ENCODE peak calls at places on chromosome 9, in eight cellular contexts. D is fibroblast of mammary gland; Y is body of pancreas; H is retinal pigment epithelial cell; B is CD8-positive, alpha-beta T cell; A is psoas muscle; I is aorta; E is adipocyte. P is an unnamed sample.

GRCh38 chr9:114434878-114435311 is 47.1 kb upstream of the AKNA start:
- DNase-seq in D (peak), Y (peak), H (no peak), B (no peak), A (no peak), I (no peak), E (peak), P (no peak)

GRCh38 chr9:96048116-96048953 is 172.8 kb downstream of the ERCC6L2 start:
- DNase-seq in D (no peak), Y (peak), H (no peak), B (no peak), A (no peak), I (no peak), E (no peak), P (no peak)

GRCh38 chr9:137490532-137491186 is 31.5 kb upstream of the NSMF start:
- DNase-seq in D (no peak), Y (no peak), H (no peak), B (no peak), A (no peak), I (peak), E (no peak), P (no peak)

GRCh38 chr9:123237220-123237619 is 31.2 kb downstream of the STRBP start:
- DNase-seq in D (no peak), Y (no peak), H (no peak), B (no peak), A (no peak), I (no peak), E (no peak), P (no peak)

GRCh38 chr9:17744786-17745185 is 165.9 kb downstream of the SH3GL2 start:
- DNase-seq in D (peak), Y (no peak), H (no peak), B (no peak), A (no peak), I (no peak), E (peak), P (no peak)

GRCh38 chr9:92984976-92985375 is 37.7 kb downstream of the FGD3 start:
- DNase-seq in D (no peak), Y (no peak), H (no peak), B (no peak), A (no peak), I (no peak), E (no peak), P (no peak)

GRCh38 chr9:103139891-103140290 is 144.8 kb downstream of the CYLC2 start:
- DNase-seq in D (no peak), Y (no peak), H (no peak), B (no peak), A (no peak), I (no peak), E (no peak), P (no peak)

GRCh38 chr9:25724424-25724823 is 46.2 kb upstream of the TUSC1 start:
- DNase-seq in D (peak), Y (no peak), H (no peak), B (no peak), A (no peak), I (no peak), E (peak), P (no peak)

GRCh38 chr9:89774971-89775370 is 170.2 kb downstream of the GADD45G start:
- DNase-seq in D (no peak), Y (no peak), H (no peak), B (no peak), A (peak), I (peak), E (no peak), P (no peak)

GRCh38 chr9:137276757-137277328 is 683 bp upstream of the TOR4A start:
- DNase-seq in D (peak), Y (peak), H (no peak), B (no peak), A (peak), I (peak), E (peak), P (peak)

GRCh38 chr9:98523231-98523901 is 185.4 kb downstream of the GABBR2 start:
- DNase-seq in D (peak), Y (no peak), H (no peak), B (no peak), A (no peak), I (no peak), E (no peak), P (no peak)

GRCh38 chr9:131575946-131576853 is 30.9 kb downstream of the PRRT1B start:
- DNase-seq in D (no peak), Y (no peak), H (no peak), B (no peak), A (no peak), I (no peak), E (no peak), P (no peak)

GRCh38 chr9:130365323-130365721 is 79.4 kb upstream of the ASS1 start:
- DNase-seq in D (no peak), Y (no peak), H (no peak), B (no peak), A (no peak), I (no peak), E (no peak), P (no peak)

GRCh38 chr9:127144670-127145458 is 22.4 kb upstream of the ANGPTL2 start:
- DNase-seq in D (no peak), Y (no peak), H (no peak), B (no peak), A (peak), I (no peak), E (no peak), P (no peak)

GRCh38 chr9:127976943-127977871 is 3.6 kb downstream of the EEIG1 start:
- DNase-seq in D (no peak), Y (peak), H (no peak), B (peak), A (peak), I (no peak), E (no peak), P (no peak)

GRCh38 chr9:111866976-111867375 is 29.6 kb upstream of the UGCG start:
- DNase-seq in D (peak), Y (no peak), H (peak), B (no peak), A (no peak), I (no peak), E (peak), P (no peak)

GRCh38 chr9:536597-537511 is 304.6 kb upstream of the DMRT1 start:
- DNase-seq in D (no peak), Y (no peak), H (no peak), B (no peak), A (no peak), I (no peak), E (no peak), P (no peak)

GRCh38 chr9:34547960-34548603 is 25.3 kb upstream of the ENHO start:
- DNase-seq in D (peak), Y (peak), H (no peak), B (no peak), A (peak), I (peak), E (peak), P (peak)

GRCh38 chr9:14072850-14073249 is 241.1 kb downstream of the NFIB start:
- DNase-seq in D (no peak), Y (no peak), H (no peak), B (no peak), A (no peak), I (no peak), E (no peak), P (no peak)

GRCh38 chr9:109463924-109464625 is 34.0 kb downstream of the PTPN3 start:
- DNase-seq in D (peak), Y (no peak), H (no peak), B (no peak), A (no peak), I (no peak), E (no peak), P (no peak)

GRCh38 chr9:10612649-10613398 is at the start of gene PTPRD:
- DNase-seq in D (peak), Y (peak), H (peak), B (peak), A (peak), I (peak), E (peak), P (no peak)

GRCh38 chr9:8850916-8851315 is 1051.3 kb upstream of the DMAC1 start:
- DNase-seq in D (no peak), Y (no peak), H (no peak), B (no peak), A (no peak), I (no peak), E (no peak), P (no peak)

GRCh38 chr9:6605202-6605601 is 40.3 kb downstream of the GLDC start:
- DNase-seq in D (no peak), Y (no peak), H (no peak), B (no peak), A (no peak), I (no peak), E (no peak), P (no peak)

GRCh38 chr9:108779506-108779905 is 76.3 kb downstream of the ACTL7B start:
- DNase-seq in D (no peak), Y (no peak), H (no peak), B (no peak), A (no peak), I (no peak), E (no peak), P (no peak)

GRCh38 chr9:19471737-19472648 is 63.2 kb downstream of the ACER2 start:
- DNase-seq in D (peak), Y (peak), H (no peak), B (peak), A (peak), I (peak), E (peak), P (peak)

GRCh38 chr9:98944130-98945074 is 695 bp downstream of the COL15A1 start:
- DNase-seq in D (no peak), Y (peak), H (no peak), B (no peak), A (no peak), I (peak), E (peak), P (no peak)

GRCh38 chr9:15189491-15189890 is 117.5 kb downstream of the TTC39B start:
- DNase-seq in D (no peak), Y (no peak), H (no peak), B (no peak), A (no peak), I (no peak), E (no peak), P (no peak)

GRCh38 chr9:85914108-85914507 is 26.8 kb upstream of the NAA35 start:
- DNase-seq in D (no peak), Y (no peak), H (no peak), B (no peak), A (no peak), I (no peak), E (no peak), P (no peak)

GRCh38 chr9:22079873-22080341 is 70.8 kb upstream of the CDKN2B start:
- DNase-seq in D (peak), Y (no peak), H (no peak), B (peak), A (no peak), I (no peak), E (peak), P (peak)

GRCh38 chr9:116124472-116125040 is 29.0 kb upstream of the PAPPA start:
- DNase-seq in D (peak), Y (no peak), H (no peak), B (no peak), A (no peak), I (no peak), E (peak), P (no peak)

GRCh38 chr9:83521017-83521810 is 17.0 kb downstream of the FRMD3 start:
- DNase-seq in D (no peak), Y (no peak), H (no peak), B (no peak), A (no peak), I (no peak), E (no peak), P (no peak)

GRCh38 chr9:93905473-93906133 is 49.6 kb downstream of the BARX1 start:
- DNase-seq in D (no peak), Y (peak), H (no peak), B (no peak), A (peak), I (peak), E (no peak), P (peak)

GRCh38 chr9:112752334-112753110 is 2.0 kb downstream of the SNX30 start:
- DNase-seq in D (no peak), Y (no peak), H (peak), B (no peak), A (no peak), I (no peak), E (no peak), P (no peak)

GRCh38 chr9:32345243-32345642 is 39.2 kb upstream of the ACO1 start:
- DNase-seq in D (no peak), Y (no peak), H (no peak), B (no peak), A (no peak), I (no peak), E (no peak), P (no peak)

GRCh38 chr9:135960328-135961276 is 571 bp downstream of the UBAC1 start:
- DNase-seq in D (peak), Y (peak), H (no peak), B (peak), A (no peak), I (no peak), E (peak), P (no peak)
- H3K4me3 ChIP-seq in D (peak), Y (peak), H (peak), B (peak), A (peak), I (peak), E (peak), P (peak)

GRCh38 chr9:133088146-133088750 is 26.5 kb downstream of the CEL start:
- DNase-seq in D (no peak), Y (peak), H (no peak), B (no peak), A (no peak), I (no peak), E (no peak), P (no peak)
- H3K4me3 ChIP-seq in D (no peak), Y (no peak), H (no peak), B (no peak), A (no peak), I (no peak), E (no peak), P (no peak)

DNA sequence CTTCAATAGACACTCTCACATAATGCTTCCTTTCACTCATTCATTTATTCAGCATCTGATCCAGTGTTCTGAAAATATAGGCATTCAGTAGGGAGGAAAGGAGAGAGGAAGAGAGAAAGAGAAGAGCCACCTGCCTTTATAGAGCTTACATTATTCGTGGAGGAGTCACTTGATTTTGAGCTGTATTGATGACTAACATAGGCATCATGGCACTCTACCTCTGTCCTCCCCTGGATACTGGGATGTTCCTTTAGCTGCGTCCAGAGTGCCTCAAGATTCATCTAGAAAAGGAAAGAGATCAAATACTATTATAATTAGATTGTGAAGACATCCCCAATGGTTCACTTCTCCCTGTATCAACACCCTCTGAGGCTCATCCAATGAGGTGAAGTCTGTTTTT is 345.1 kb downstream of the SPATA31D1 start:
- DNase-seq in D (peak), Y (no peak), H (no peak), B (no peak), A (no peak), I (no peak), E (no peak), P (no peak)
- H3K4me3 ChIP-seq in D (no peak), Y (no peak), H (no peak), B (no peak), A (no peak), I (no peak), E (no peak), P (no peak)

GRCh38 chr9:37039065-37039464 is 5.0 kb upstream of the PAX5 start:
- DNase-seq in D (no peak), Y (no peak), H (no peak), B (no peak), A (no peak), I (no peak), E (no peak), P (no peak)
- H3K4me3 ChIP-seq in D (no peak), Y (no peak), H (no peak), B (no peak), A (no peak), I (no peak), E (no peak), P (no peak)

GRCh38 chr9:124950050-124950718 is 9.3 kb upstream of the GOLGA1 start:
- DNase-seq in D (no peak), Y (no peak), H (no peak), B (no peak), A (no peak), I (no peak), E (no peak), P (no peak)
- H3K4me3 ChIP-seq in D (no peak), Y (no peak), H (no peak), B (no peak), A (no peak), I (no peak), E (no peak), P (no peak)

DNA sequence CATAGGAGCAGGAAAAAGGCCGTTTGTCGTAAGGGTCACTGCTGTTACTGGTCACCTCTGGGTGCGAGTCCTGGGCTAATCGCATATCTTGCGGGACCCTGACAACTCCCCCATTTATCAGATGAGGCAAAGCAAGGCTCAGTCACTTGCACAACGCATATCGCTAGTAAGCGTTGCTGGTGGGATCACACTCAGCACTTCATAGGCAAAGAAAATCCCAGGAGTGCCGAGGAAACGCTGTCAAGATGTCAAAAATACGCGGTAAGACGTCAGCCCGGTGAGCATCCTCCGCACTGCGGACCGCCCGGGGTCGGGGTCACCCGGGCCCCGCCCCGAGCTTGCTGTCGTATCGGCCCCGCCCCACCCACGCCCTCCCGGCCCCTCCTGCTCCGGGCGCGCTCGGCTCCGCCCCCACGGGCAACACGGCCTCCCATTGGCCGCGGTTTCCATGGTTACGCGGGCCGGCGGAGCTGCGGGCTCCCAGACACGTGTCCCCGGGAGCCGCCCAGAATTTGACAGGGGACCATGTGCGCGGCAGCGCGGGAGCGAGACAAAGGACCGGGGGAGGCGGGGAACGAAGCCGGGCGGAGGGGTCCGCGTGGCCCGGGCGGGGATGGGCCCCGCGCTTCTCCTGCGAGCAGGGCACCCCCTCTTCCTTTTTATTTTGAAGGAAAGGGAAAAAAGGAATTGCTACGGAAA is 80.2 kb upstream of the IER5L start:
- DNase-seq in D (peak), Y (peak), H (peak), B (peak), A (peak), I (peak), E (peak), P (peak)
- H3K4me3 ChIP-seq in D (peak), Y (no peak), H (peak), B (peak), A (peak), I (no peak), E (peak), P (peak)

DNA sequence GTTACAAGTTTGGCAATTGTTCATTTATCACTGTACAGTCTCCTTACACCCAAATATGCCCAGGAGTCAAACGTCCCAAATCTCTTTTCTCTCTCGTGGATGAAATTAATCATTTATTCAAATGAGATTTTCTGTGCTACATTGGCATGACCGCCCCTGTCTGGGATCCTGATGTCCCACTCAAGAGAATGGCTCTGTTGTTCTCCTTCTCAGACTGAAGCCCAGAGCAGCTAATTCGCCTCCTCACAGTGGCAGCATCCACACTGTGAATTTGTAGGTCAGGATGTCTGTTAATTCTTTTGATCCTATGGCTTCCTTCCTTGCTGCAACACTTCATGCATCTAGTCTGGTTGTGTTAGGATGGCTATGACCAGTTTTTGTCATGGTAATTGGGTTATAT is 141.3 kb upstream of the GAS1 start:
- DNase-seq in D (no peak), Y (no peak), H (no peak), B (no peak), A (no peak), I (no peak), E (no peak), P (no peak)
- H3K4me3 ChIP-seq in D (no peak), Y (no peak), H (no peak), B (no peak), A (no peak), I (no peak), E (no peak), P (no peak)

GRCh38 chr9:107361816-107362215 is 78.7 kb downstream of the RAD23B start:
- DNase-seq in D (no peak), Y (no peak), H (no peak), B (no peak), A (no peak), I (no peak), E (no peak), P (no peak)

GRCh38 chr9:107355394-107355793 is 72.3 kb downstream of the RAD23B start:
- DNase-seq in D (no peak), Y (no peak), H (no peak), B (no peak), A (no peak), I (no peak), E (no peak), P (no peak)

GRCh38 chr9:107363511-107364182 is 80.6 kb downstream of the RAD23B start:
- DNase-seq in D (no peak), Y (no peak), H (no peak), B (no peak), A (no peak), I (no peak), E (no peak), P (no peak)

GRCh38 chr9:107360098-107360497 is 77.0 kb downstream of the RAD23B start:
- DNase-seq in D (peak), Y (no peak), H (no peak), B (no peak), A (no peak), I (no peak), E (no peak), P (no peak)

DNA sequence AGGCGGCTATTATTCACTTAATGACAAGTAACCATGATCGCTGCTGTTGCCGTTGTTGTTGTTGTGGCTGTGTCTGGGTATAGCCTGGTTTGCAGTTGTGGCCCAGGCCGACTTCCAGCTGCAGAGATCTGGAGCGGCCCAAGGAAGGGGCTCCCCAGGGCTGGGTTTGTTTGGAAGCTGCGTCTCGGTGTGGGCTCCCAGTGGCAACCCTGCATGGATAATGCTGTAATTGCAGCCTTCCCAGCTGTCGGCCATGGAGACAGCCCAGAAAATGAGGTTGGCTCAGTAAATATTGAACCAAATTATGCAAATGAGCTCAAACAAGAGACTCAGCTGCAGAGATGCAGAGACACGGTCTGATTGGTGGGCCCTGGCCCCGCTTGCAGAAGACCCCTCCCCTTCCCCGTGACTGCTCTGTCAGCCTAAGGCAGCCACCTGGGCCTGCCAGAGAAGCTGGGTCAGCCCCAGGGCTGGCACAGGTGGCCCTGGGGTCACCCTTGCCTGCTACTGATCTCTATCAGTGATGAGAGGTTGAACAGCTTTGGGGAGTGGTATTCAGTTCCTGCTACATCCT is 75.9 kb downstream of the RAD23B start:
- DNase-seq in D (no peak), Y (no peak), H (no peak), B (no peak), A (no peak), I (no peak), E (no peak), P (no peak)
- H3K4me3 ChIP-seq in D (no peak), Y (no peak), H (no peak), B (no peak), A (no peak), I (no peak), E (no peak), P (no peak)